ENCODE peak calls at places on chromosomes 6 and 20, in six cellular contexts. C, P, J, Y, I and L are unnamed samples.

GRCh38 chr20:16123623-16124022 is 449.6 kb downstream of the KIF16B start:
- DNase-seq in C (no peak), J (no peak), I (no peak), Y (no peak), P (no peak), L (no peak)

GRCh38 chr20:59148713-59149493 is 14.7 kb upstream of the ZNF831 start:
- DNase-seq in P (no peak), I (no peak), J (no peak), Y (no peak), C (peak; percentile 77), L (no peak)

GRCh38 chr6:14165091-14165490 is 47.5 kb downstream of the CD83 start:
- DNase-seq in Y (no peak), I (no peak), J (no peak), P (no peak), C (no peak), L (no peak)

GRCh38 chr20:49871391-49871948 is 43.9 kb downstream of the SPATA2 start:
- DNase-seq in P (no peak), C (peak; percentile 11), I (no peak), Y (no peak), J (no peak), L (no peak)

GRCh38 chr6:3227363-3228045 is at the start of gene TUBB2B:
- DNase-seq in P (peak; percentile 63), C (no peak), I (no peak), J (peak; percentile 96), Y (peak; percentile 73), L (no peak)

GRCh38 chr20:13220194-13220856 is 749 bp upstream of the ISM1 start:
- DNase-seq in P (peak; percentile 81), Y (peak; percentile 86), C (peak; percentile 79), I (peak; percentile 35), J (peak; percentile 87), L (no peak)

GRCh38 chr6:168355716-168356522 is 36.3 kb upstream of the DACT2 start:
- DNase-seq in C (no peak), I (peak; percentile 44), J (peak; percentile 73), P (peak; percentile 79), Y (peak; percentile 74), L (no peak)

GRCh38 chr6:40960784-40961430 is 78.1 kb downstream of the UNC5CL start:
- DNase-seq in C (no peak), J (no peak), I (no peak), Y (no peak), P (no peak), L (no peak)

GRCh38 chr6:11424395-11425050 is 113.0 kb upstream of the TMEM170B start:
- DNase-seq in Y (no peak), I (no peak), P (no peak), J (no peak), C (no peak), L (no peak)

GRCh38 chr20:37438464-37439222 is 82.4 kb upstream of the NNAT start:
- DNase-seq in Y (no peak), C (no peak), I (no peak), J (no peak), P (no peak), L (no peak)

GRCh38 chr6:137640086-137640485 is 145.9 kb upstream of the OLIG3 start:
- DNase-seq in P (no peak), Y (no peak), C (no peak), J (no peak), I (no peak), L (no peak)

GRCh38 chr6:133396225-133396624 is 155.1 kb downstream of the EYA4 start:
- DNase-seq in Y (no peak), I (no peak), C (no peak), J (no peak), P (no peak), L (no peak)

GRCh38 chr6:18431581-18431980 is 44.4 kb downstream of the RNF144B start:
- DNase-seq in C (no peak), I (peak; percentile 67), J (no peak), P (no peak), Y (no peak), L (no peak)

GRCh38 chr6:20810732-20811111 is 276.5 kb downstream of the CDKAL1 start:
- DNase-seq in I (no peak), C (no peak), P (no peak), J (no peak), Y (no peak), L (no peak)

GRCh38 chr6:141956046-141956761 is 176.5 kb upstream of the GJE1 start:
- DNase-seq in I (no peak), Y (no peak), J (no peak), P (no peak), C (no peak), L (no peak)

GRCh38 chr6:87904041-87904440 is 143.6 kb upstream of the SPACA1 start:
- DNase-seq in P (no peak), Y (no peak), I (no peak), C (no peak), J (peak; percentile 64), L (no peak)

GRCh38 chr20:62952373-62953166 is at the start of gene SLC17A9:
- DNase-seq in C (peak; percentile 94), P (peak; percentile 84), J (peak; percentile 86), Y (peak; percentile 87), I (peak; percentile 89), L (no peak)
- TF ChIP-seq POLR2AphosphoS5 in C (peak; percentile 82), P (no peak), J (peak; percentile 54), Y (peak; percentile 19), I (peak; percentile 51), L (no peak)

GRCh38 chr20:57432480-57432873 is 41.3 kb downstream of the RBM38 start:
- DNase-seq in C (peak; percentile 82), Y (no peak), J (no peak), P (no peak), I (no peak), L (no peak)

GRCh38 chr20:57433658-57434389 is 42.6 kb downstream of the RBM38 start:
- DNase-seq in Y (no peak), P (no peak), J (no peak), I (no peak), C (peak; percentile 81), L (no peak)

GRCh38 chr20:57434390-57434700 is 43.1 kb downstream of the RBM38 start:
- DNase-seq in C (peak; percentile 85), Y (no peak), J (no peak), I (no peak), P (no peak), L (no peak)

GRCh38 chr20:57431539-57431835 is 40.3 kb downstream of the RBM38 start:
- DNase-seq in P (no peak), I (no peak), C (peak; percentile 73), Y (no peak), J (no peak), L (no peak)

GRCh38 chr20:57432874-57433491 is 41.8 kb downstream of the RBM38 start:
- DNase-seq in J (no peak), P (no peak), I (peak; percentile 91), C (peak; percentile 95), Y (peak; percentile 85), L (no peak)
- TF ChIP-seq POLR2AphosphoS5 in J (no peak), P (no peak), I (no peak), C (peak; percentile 82), Y (no peak), L (peak; percentile 49)

GRCh38 chr6:149433405-149433804 is 33.3 kb downstream of the SUMO4 start:
- DNase-seq in C (no peak), J (no peak), I (no peak), Y (no peak), P (no peak), L (no peak)

GRCh38 chr6:149429427-149430360 is 29.6 kb downstream of the SUMO4 start:
- DNase-seq in J (no peak), I (no peak), P (peak; percentile 35), Y (no peak), C (no peak), L (no peak)

GRCh38 chr6:149433901-149434300 is 33.8 kb downstream of the SUMO4 start:
- DNase-seq in C (no peak), I (no peak), P (no peak), Y (no peak), J (no peak), L (no peak)

GRCh38 chr6:149428606-149429005 is 28.5 kb downstream of the SUMO4 start:
- DNase-seq in I (no peak), P (peak; percentile 32), Y (no peak), J (no peak), C (no peak), L (no peak)

DNA sequence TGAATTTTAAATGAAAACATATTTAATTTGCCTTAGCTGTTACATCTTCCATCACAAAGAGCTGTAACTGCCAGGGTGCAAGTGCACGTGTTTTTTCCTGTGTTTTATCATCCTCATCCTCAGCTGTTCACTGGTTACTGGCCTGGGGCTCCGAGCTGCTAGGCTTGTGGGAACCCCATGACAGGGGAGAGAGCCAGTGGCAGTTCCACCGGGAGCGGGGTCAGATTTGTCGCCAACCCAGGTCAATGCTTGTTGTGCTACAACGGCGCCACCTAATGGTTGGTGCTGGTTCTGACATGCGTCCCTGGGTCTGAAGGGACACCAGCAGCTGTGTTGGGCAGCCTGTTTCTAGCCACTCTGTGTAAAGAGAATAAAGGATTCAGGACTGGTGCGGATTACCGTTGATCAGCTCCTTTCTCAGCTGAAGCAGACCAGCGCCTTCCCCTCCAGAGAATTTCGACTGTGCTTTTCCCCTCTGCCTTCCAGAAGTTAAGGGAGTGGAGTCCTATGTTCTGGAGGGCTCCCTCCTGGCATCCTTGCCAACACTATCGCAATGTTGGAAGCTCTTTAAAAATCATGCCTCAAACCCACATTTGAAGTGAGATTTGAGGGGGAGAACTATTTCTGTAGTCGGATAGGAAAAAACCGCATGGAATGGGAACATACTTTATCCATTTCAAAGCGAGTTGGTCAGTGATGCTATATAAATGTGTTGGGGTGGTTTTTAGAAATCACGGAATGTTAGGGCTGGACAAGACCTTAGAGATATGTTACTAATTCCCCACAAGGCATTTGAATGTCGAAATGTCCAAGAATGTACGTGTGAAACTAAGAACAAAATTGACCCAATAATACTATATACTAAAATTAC is 32.1 kb downstream of the SUMO4 start:
- DNase-seq in C (peak; percentile 95), P (peak; percentile 99), Y (peak; percentile 95), I (peak; percentile 93), J (peak; percentile 97), L (no peak)
- TF ChIP-seq POLR2AphosphoS5 in C (peak; percentile 43), P (no peak), Y (no peak), I (no peak), J (no peak), L (peak; percentile 29)

DNA sequence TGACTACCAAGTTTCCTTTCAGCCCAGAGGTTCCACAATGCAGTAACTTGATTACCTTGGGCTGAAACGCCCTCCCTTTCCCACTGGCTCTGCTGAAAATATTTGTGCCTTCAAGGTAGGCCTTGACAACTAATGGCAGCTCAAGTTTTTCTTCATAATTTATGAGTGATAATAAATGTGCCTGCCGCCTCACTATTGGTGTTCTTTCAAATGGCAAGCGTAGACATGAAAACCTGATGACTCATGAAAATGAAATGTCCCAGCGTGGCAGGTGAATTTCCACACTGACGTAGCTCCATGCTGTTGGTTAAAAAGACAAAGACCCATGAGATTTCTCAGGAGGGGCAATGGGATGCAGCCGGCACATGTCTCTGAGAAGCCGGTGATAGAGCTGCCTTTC is 107.2 kb upstream of the GGTLC1 start:
- DNase-seq in Y (no peak), C (no peak), I (no peak), J (no peak), P (no peak), L (no peak)
- TF ChIP-seq POLR2AphosphoS5 in Y (no peak), C (no peak), I (no peak), J (no peak), P (no peak), L (no peak)